ENCODE peak calls at places on chromosomes 12 and 14, in five cellular contexts. L is NB4, W is colonic mucosa, M is GM20000, R is RWPE1. J is an unnamed sample.

GRCh38 chr14:96727980-96728717 is 69.0 kb upstream of the VRK1 start:
- DNase-seq in M (no peak), L (no peak), R (no peak), W (no peak), J (no peak)

GRCh38 chr12:87642245-87642644 is 387.0 kb downstream of the C12orf50 start:
- DNase-seq in M (no peak), W (no peak), L (no peak), R (no peak), J (no peak)

GRCh38 chr12:111953455-111953854 is 59.5 kb downstream of the TMEM116 start:
- DNase-seq in M (no peak), R (no peak), W (no peak), L (no peak), J (no peak)

GRCh38 chr14:90905531-90905930 is 89.3 kb upstream of the TTC7B start:
- DNase-seq in L (no peak), R (no peak), M (peak; percentile 39), W (no peak), J (peak; percentile 38)

GRCh38 chr14:76760331-76761197 is 704 bp upstream of the VASH1 start:
- DNase-seq in L (no peak), W (no peak), M (no peak), R (no peak), J (no peak)

GRCh38 chr14:75452900-75453816 is 25.3 kb downstream of the JDP2 start:
- DNase-seq in L (peak; percentile 86), R (peak; percentile 90), M (no peak), W (no peak), J (peak; percentile 87)

GRCh38 chr12:3336606-3337311 is 154.2 kb upstream of the PRMT8 start:
- DNase-seq in R (no peak), M (no peak), W (no peak), L (no peak), J (peak; percentile 70)

GRCh38 chr12:106258935-106259334 is 11.1 kb upstream of the CKAP4 start:
- DNase-seq in L (no peak), W (no peak), M (no peak), R (no peak), J (no peak)

GRCh38 chr12:71938728-71939385 is at the start of gene TPH2:
- DNase-seq in R (peak; percentile 37), M (peak; percentile 41), L (peak; percentile 81), W (peak; percentile 18), J (peak; percentile 35)

GRCh38 chr14:59359451-59360124 is 105.6 kb downstream of the GPR135 start:
- DNase-seq in W (no peak), R (no peak), L (peak; percentile 51), M (no peak), J (no peak)

GRCh38 chr12:90953956-90954421 is 987 bp downstream of the CCER1 start:
- DNase-seq in R (no peak), W (no peak), L (peak; percentile 20), M (peak; percentile 24), J (no peak)
- TF ChIP-seq CTCF in R (peak; percentile 26), W (no peak), L (peak; percentile 7), M (peak; percentile 23), J (peak; percentile 31)

DNA sequence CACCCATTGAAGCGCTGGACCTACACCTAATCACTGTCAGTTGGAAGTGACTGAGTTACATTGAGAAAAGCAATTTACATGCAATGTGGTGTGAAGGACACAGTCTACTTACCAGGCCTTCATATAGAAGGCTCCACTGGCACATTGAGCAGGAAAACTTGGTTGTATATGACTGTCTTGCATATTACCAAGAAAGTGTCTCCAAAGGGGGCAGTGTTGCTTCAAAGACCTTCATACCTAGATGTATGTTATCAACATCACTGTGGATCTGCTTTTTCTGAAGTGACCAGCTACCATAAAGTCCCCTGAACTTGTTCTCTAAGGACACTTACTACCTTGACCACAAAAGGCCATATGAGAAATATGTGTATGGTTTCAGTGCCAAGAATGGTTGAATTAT is 64.1 kb downstream of the NELL2 start:
- DNase-seq in L (peak; percentile 35), M (peak; percentile 10), R (no peak), W (peak; percentile 35), J (peak; percentile 28)
- TF ChIP-seq CTCF in L (peak; percentile 11), M (no peak), R (no peak), W (no peak), J (peak; percentile 1)

GRCh38 chr14:69812725-69813124 is 15.7 kb upstream of the SLC10A1 start:
- DNase-seq in L (peak; percentile 43), M (no peak), R (no peak), W (no peak), J (no peak)
- TF ChIP-seq CTCF in L (peak; percentile 10), M (no peak), R (no peak), W (no peak), J (peak; percentile 3)

GRCh38 chr14:24212924-24213865 is at the start of gene CHMP4A:
- DNase-seq in R (peak; percentile 97), W (peak; percentile 97), M (peak; percentile 91), L (peak; percentile 99), J (peak; percentile 93)
- TF ChIP-seq CTCF in R (no peak), W (no peak), M (no peak), L (no peak), J (no peak)

DNA sequence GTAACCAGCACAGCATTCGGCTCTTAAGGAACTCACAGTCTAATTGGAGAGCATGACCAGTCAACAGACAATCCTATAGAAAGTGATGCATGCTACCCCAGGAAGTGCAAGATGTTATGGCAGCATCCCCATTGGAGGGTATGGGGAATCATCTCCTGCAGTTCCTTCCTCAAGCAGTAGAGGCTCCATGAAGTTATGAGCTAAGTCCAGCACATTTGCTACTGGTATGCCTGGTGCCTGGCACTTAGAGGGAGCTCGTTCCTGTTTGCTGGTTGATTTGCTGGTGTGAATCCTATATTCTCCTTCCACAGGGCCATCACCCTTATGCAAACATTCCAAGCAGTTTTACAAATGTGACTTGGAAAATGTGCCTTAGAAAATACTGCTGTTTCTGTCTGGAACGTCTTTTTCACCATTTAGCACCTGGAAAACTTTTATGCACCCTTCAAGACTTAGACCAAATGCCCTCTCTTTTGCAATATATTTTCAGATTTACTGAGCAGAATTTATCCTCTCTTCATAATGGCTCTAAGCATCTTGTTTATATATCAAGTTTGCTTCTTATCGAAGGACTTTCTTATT is 136.1 kb upstream of the WSCD2 start:
- DNase-seq in W (peak; percentile 17), M (peak; percentile 20), L (peak; percentile 64), R (peak; percentile 36), J (peak; percentile 62)
- TF ChIP-seq CTCF in W (no peak), M (peak; percentile 24), L (peak; percentile 63), R (peak; percentile 22), J (peak; percentile 64)

GRCh38 chr14:54782803-54783659 is 119.6 kb downstream of the GCH1 start:
- DNase-seq in R (no peak), M (peak; percentile 74), L (peak; percentile 80), W (no peak), J (no peak)
- TF ChIP-seq CTCF in R (no peak), M (peak; percentile 80), L (peak; percentile 58), W (no peak), J (no peak)

GRCh38 chr12:11892065-11892391 is 178.7 kb upstream of the BCL2L14 start:
- DNase-seq in L (no peak), R (no peak), W (no peak), M (no peak), J (no peak)
- TF ChIP-seq CTCF in L (no peak), R (no peak), W (peak; percentile 14), M (no peak), J (peak; percentile 12)

GRCh38 chr14:85190251-85190650 is 339.7 kb upstream of the FLRT2 start:
- DNase-seq in W (no peak), L (no peak), M (no peak), R (no peak), J (no peak)

GRCh38 chr14:85197976-85198375 is 332.0 kb upstream of the FLRT2 start:
- DNase-seq in R (no peak), M (no peak), W (no peak), L (no peak), J (no peak)

GRCh38 chr14:85191986-85192385 is 338.0 kb upstream of the FLRT2 start:
- DNase-seq in M (no peak), W (no peak), R (peak; percentile 9), L (no peak), J (peak; percentile 85)

DNA sequence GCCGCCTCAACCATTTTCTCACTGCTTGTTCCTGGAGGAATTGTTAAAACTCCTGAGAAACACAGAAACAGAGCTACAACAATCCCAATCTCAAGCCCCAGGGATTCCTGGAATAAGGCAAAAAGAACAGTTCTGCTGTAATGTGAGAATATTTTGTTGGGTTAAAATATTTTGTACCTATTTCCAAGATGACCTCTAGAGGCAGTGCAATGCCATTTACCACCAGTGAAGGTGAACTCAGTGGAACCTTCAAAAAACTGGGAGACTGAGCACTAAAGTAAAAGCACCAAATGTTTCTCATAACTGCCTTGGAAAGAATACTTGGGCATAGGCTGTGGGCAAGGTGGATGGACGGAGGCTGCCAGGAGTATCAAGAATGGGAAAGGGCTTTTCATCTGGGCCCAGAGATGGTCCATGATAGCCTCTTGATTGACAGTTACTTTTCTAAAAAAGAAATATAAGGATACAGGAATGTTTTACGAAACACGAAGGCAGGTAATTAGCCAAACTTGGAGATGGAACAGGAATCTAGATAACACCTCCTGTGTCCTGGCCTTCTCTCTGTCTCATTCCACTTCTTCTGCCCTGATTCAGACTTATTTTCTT is 334.0 kb upstream of the FLRT2 start:
- DNase-seq in M (no peak), R (peak; percentile 39), W (no peak), L (peak; percentile 6), J (peak; percentile 23)
- TF ChIP-seq CTCF in M (no peak), R (peak; percentile 51), W (no peak), L (peak; percentile 49), J (peak; percentile 60)

GRCh38 chr12:45122776-45123380 is 72.0 kb upstream of the DBX2 start:
- DNase-seq in R (peak; percentile 12), M (no peak), L (peak; percentile 48), W (no peak), J (peak; percentile 55)
- TF ChIP-seq CTCF in R (peak; percentile 33), M (no peak), L (peak; percentile 22), W (peak; percentile 21), J (peak; percentile 39)

DNA sequence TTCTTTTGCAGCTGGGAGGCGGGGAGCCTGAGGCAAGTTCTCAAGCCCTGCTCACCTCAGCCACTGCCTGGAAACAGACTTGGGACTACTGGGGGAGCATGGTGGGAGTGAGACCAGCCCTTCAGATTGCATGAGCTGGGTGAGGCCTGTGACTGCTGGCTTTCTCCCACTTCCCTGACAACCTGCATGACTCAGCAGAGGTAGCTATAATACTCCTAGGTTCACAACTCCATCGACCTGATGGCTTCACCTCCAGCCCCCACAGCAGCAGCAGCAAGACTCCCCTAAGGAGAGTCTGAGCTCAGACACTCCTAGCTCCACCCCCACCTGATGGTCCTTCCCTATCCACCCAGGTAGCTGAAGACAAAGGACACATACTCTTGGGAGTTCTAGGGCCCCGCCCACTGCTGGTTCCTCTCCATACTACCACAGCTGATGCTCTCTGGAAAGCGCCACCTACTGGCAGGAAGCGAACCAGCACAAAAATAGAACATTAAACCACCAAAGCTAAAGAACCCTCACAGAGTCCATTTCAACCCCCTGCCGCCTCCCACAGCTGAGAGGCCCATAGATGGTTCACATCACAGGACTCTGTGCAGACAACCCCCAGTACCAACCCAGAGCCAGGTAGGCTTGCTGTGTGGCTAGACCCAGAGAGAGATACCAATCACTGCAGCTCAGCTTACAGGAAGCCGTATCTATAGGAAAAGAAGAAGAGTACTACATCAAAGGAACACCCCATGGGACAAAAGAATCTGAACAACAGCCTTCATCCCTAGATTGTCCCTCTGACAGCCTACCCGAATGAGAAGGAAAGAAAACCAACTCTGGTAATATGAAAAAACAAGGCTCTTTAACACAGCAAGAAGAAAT is 68.7 kb downstream of the RPAP3 start:
- DNase-seq in L (peak; percentile 39), M (no peak), R (no peak), W (peak; percentile 45), J (peak; percentile 61)
- TF ChIP-seq CTCF in L (peak; percentile 51), M (peak; percentile 11), R (peak; percentile 43), W (peak; percentile 42), J (peak; percentile 71)

J was measured in bronchial epithelial cell.